ENCODE peak calls at places on chromosomes 4 and X, in four cellular contexts. L, K, Z and X are unnamed samples.

GRCh38 chrX:152904151-152905080 is 6.5 kb downstream of the ZNF185 start:
- DNase-seq in K (no peak), Z (peak; percentile 74), L (peak; percentile 77), X (peak; percentile 75)

GRCh38 chr4:138681000-138681604 is 334.5 kb upstream of the NOCT start:
- DNase-seq in Z (peak; percentile 85), K (peak; percentile 24), L (peak; percentile 83), X (no peak)

GRCh38 chr4:26105815-26106699 is 192.0 kb downstream of the SMIM20 start:
- DNase-seq in K (no peak), Z (no peak), L (no peak), X (no peak)

GRCh38 chrX:13419918-13420317 is 100.1 kb upstream of the ATXN3L start:
- DNase-seq in K (no peak), L (no peak), Z (no peak), X (no peak)

GRCh38 chrX:53045002-53045401 is 3.6 kb upstream of the GPR173 start:
- DNase-seq in Z (no peak), K (no peak), L (no peak), X (no peak)

GRCh38 chrX:45329217-45329616 is 128.5 kb upstream of the DIPK2B start:
- DNase-seq in Z (no peak), K (no peak), L (no peak), X (no peak)

GRCh38 chrX:39450578-39450977 is 647.2 kb downstream of the BCOR start:
- DNase-seq in Z (no peak), L (no peak), K (no peak), X (no peak)

GRCh38 chr4:2415213-2415612 is 3.2 kb downstream of the ZFYVE28 start:
- DNase-seq in K (no peak), Z (no peak), L (no peak), X (no peak)

GRCh38 chr4:151468715-151469696 is 60.0 kb downstream of the FHIP1A start:
- DNase-seq in Z (no peak), K (no peak), L (no peak), X (no peak)

GRCh38 chr4:16253127-16253960 is 27.1 kb upstream of the TAPT1 start:
- DNase-seq in K (no peak), Z (no peak), L (no peak), X (no peak)

GRCh38 chrX:68685722-68686683 is 38.5 kb downstream of the STARD8 start:
- DNase-seq in L (peak; percentile 17), K (no peak), Z (no peak), X (peak; percentile 69)

GRCh38 chr4:86451560-86452322 is 91.9 kb upstream of the MAPK10 start:
- DNase-seq in K (no peak), L (no peak), Z (no peak), X (no peak)

GRCh38 chr4:78656968-78657445 is 105.4 kb downstream of the ANXA3 start:
- DNase-seq in Z (peak; percentile 65), L (no peak), K (no peak), X (no peak)

GRCh38 chrX:19602866-19603620 is 87.7 kb upstream of the MAP3K15 start:
- DNase-seq in K (no peak), L (no peak), Z (no peak), X (no peak)

GRCh38 chr4:21451032-21451431 is 497.5 kb downstream of the KCNIP4 start:
- DNase-seq in Z (no peak), K (no peak), L (no peak), X (no peak)

GRCh38 chr4:11232004-11232403 is 196.7 kb downstream of the HS3ST1 start:
- DNase-seq in Z (no peak), L (no peak), K (no peak), X (no peak)